ENCODE peak calls at places on chromosomes 4 and X, in four cellular contexts. Y, T, B and A are unnamed samples.

GRCh38 chr4:71635094-71635493 is 148.8 kb downstream of the GC start:
- DNase-seq in T (no peak), Y (no peak), B (no peak), A (no peak)

GRCh38 chr4:82865592-82865991 is 25.4 kb downstream of the SEC31A start:
- DNase-seq in B (no peak), Y (no peak), T (no peak), A (no peak)

GRCh38 chr4:123127218-123127617 is 204.8 kb upstream of the NUDT6 start:
- DNase-seq in T (no peak), B (no peak), Y (no peak), A (no peak)

GRCh38 chr4:530017-530781 is 31.2 kb downstream of the PIGG start:
- DNase-seq in T (no peak), Y (no peak), B (peak), A (no peak)

GRCh38 chr4:145933134-145933533 is 5.5 kb downstream of the ZNF827 start:
- DNase-seq in T (no peak), Y (no peak), B (no peak), A (no peak)

GRCh38 chr4:125952631-125953030 is 637.9 kb downstream of the FAT4 start:
- DNase-seq in T (no peak), Y (no peak), B (no peak), A (no peak)

GRCh38 chr4:90570615-90571014 is 443.4 kb downstream of the CCSER1 start:
- DNase-seq in B (no peak), Y (no peak), T (no peak), A (no peak)

GRCh38 chr4:13541720-13542576 is 2.4 kb downstream of the NKX3-2 start:
- DNase-seq in B (no peak), T (no peak), Y (no peak), A (peak)

GRCh38 chrX:31845003-31845402 is 773.2 kb upstream of the FTHL17 start:
- DNase-seq in Y (no peak), T (no peak), B (no peak), A (no peak)

GRCh38 chrX:8345473-8345872 is 119.2 kb upstream of the VCX3B start:
- DNase-seq in B (no peak), T (no peak), Y (no peak), A (no peak)

GRCh38 chr4:155751569-155751968 is 7.3 kb upstream of the GUCY1B1 start:
- DNase-seq in T (no peak), B (no peak), Y (no peak), A (no peak)